ENCODE peak calls at places on chromosomes 4 and X, in ten cellular contexts. E is PC-3; J is CD4-positive, alpha-beta T cell; X is suprapubic skin; Y is GM13977; S is neural crest cell; I is uterus; N is lower lobe of right lung; V is CD8-positive, alpha-beta T cell; B is HL-60. Z is an unnamed sample.

GRCh38 chr4:70138751-70139150 is 15.3 kb upstream of the PRR27 start:
- DNase-seq in E (no peak), J (no peak), X (no peak), Y (no peak), S (no peak), I (no peak), N (no peak), V (no peak), B (no peak), Z (no peak)

GRCh38 chr4:48931459-48931858 is 24.9 kb upstream of the OCIAD2 start:
- DNase-seq in E (no peak), J (no peak), X (no peak), Y (no peak), S (no peak), I (no peak), N (no peak), V (no peak), B (no peak), Z (no peak)

GRCh38 chr4:131534944-131535640 is 1614.0 kb upstream of the PCDH10 start:
- DNase-seq in E (no peak), J (no peak), X (no peak), Y (no peak), S (no peak), I (no peak), N (no peak), V (no peak), B (no peak), Z (no peak)

GRCh38 chrX:68375803-68376202 is 57.5 kb downstream of the OPHN1 start:
- DNase-seq in E (peak), J (no peak), X (no peak), Y (no peak), S (no peak), I (no peak), N (no peak), V (no peak), B (no peak), Z (no peak)

GRCh38 chr4:150217192-150217591 is 138.9 kb downstream of the DCLK2 start:
- DNase-seq in E (peak), J (no peak), X (no peak), Y (no peak), S (no peak), I (no peak), N (no peak), V (no peak), B (no peak), Z (no peak)

GRCh38 chr4:122524176-122524575 is 67.7 kb upstream of the IL2 start:
- DNase-seq in E (no peak), J (no peak), X (no peak), Y (no peak), S (no peak), I (no peak), N (no peak), V (no peak), B (no peak), Z (no peak)

GRCh38 chr4:126583509-126583908 is 1049.2 kb upstream of the INTU start:
- DNase-seq in E (peak), J (no peak), X (no peak), Y (no peak), S (no peak), I (no peak), N (no peak), V (no peak), B (no peak), Z (no peak)

GRCh38 chrX:151702021-151702714 is 6.9 kb downstream of the PRRG3 start:
- DNase-seq in E (no peak), J (no peak), X (no peak), Y (no peak), S (no peak), I (no peak), N (no peak), V (no peak), B (no peak), Z (no peak)

GRCh38 chrX:41885724-41886123 is 37.6 kb downstream of the CASK start:
- DNase-seq in E (no peak), J (no peak), X (no peak), Y (no peak), S (no peak), I (no peak), N (no peak), V (no peak), B (no peak), Z (no peak)

GRCh38 chr4:83125738-83126141 is 11.2 kb upstream of the PLAC8 start:
- DNase-seq in E (peak), J (peak), X (no peak), Y (no peak), S (no peak), I (no peak), N (no peak), V (peak), B (no peak), Z (no peak)

GRCh38 chr4:5878359-5878758 is 14.5 kb downstream of the CRMP1 start:
- DNase-seq in E (no peak), J (no peak), X (no peak), Y (no peak), S (no peak), I (no peak), N (no peak), V (no peak), B (no peak), Z (no peak)

GRCh38 chr4:189083769-189084168 is 856.9 kb upstream of the FRG1 start:
- DNase-seq in E (no peak), J (no peak), X (no peak), Y (no peak), S (no peak), I (no peak), N (no peak), V (no peak), B (peak), Z (no peak)

GRCh38 chr4:112968456-112969159 is 80.8 kb upstream of the ANK2 start:
- DNase-seq in E (peak), J (no peak), X (no peak), Y (no peak), S (no peak), I (no peak), N (no peak), V (no peak), B (no peak), Z (no peak)

GRCh38 chr4:184453402-184454160 is 20.8 kb downstream of the IRF2 start:
- DNase-seq in E (peak), J (peak), X (no peak), Y (peak), S (no peak), I (no peak), N (no peak), V (peak), B (no peak), Z (no peak)

GRCh38 chrX:9525511-9526248 is 60.8 kb downstream of the TBL1X start:
- DNase-seq in E (no peak), J (no peak), X (no peak), Y (no peak), S (peak), I (no peak), N (no peak), V (peak), B (no peak), Z (no peak)

GRCh38 chrX:37371578-37371981 is 22.4 kb downstream of the PRRG1 start:
- DNase-seq in E (no peak), J (no peak), X (no peak), Y (no peak), S (no peak), I (no peak), N (no peak), V (no peak), B (no peak), Z (no peak)

GRCh38 chrX:22220941-22221340 is 51.8 kb upstream of the CBLL2 start:
- DNase-seq in E (peak), J (no peak), X (no peak), Y (no peak), S (no peak), I (no peak), N (no peak), V (no peak), B (no peak), Z (no peak)

GRCh38 chr4:150781108-150781663 is 199.2 kb downstream of the MAB21L2 start:
- DNase-seq in E (no peak), J (no peak), X (no peak), Y (no peak), S (no peak), I (no peak), N (no peak), V (no peak), B (no peak), Z (no peak)

GRCh38 chr4:144734522-144734921 is 88.6 kb downstream of the HHIP start:
- DNase-seq in E (peak), J (no peak), X (no peak), Y (no peak), S (no peak), I (no peak), N (no peak), V (no peak), B (no peak), Z (no peak)

GRCh38 chr4:143336828-143337599 is at the start of gene GAB1:
- DNase-seq in E (peak), J (no peak), X (peak), Y (peak), S (peak), I (peak), N (peak), V (peak), B (no peak), Z (peak)

GRCh38 chrX:69197690-69198089 is 32.4 kb upstream of the PJA1 start:
- DNase-seq in E (no peak), J (no peak), X (no peak), Y (no peak), S (no peak), I (no peak), N (no peak), V (no peak), B (no peak), Z (no peak)

GRCh38 chr4:128006592-128006991 is 41.4 kb downstream of the ABHD18 start:
- DNase-seq in E (no peak), J (no peak), X (no peak), Y (no peak), S (no peak), I (no peak), N (no peak), V (no peak), B (no peak), Z (no peak)

GRCh38 chr4:40309250-40309774 is 25.8 kb upstream of the CHRNA9 start:
- DNase-seq in E (peak), J (peak), X (peak), Y (peak), S (peak), I (peak), N (peak), V (peak), B (peak), Z (no peak)

GRCh38 chr4:140130677-140131076 is 23.3 kb downstream of the MAML3 start:
- DNase-seq in E (peak), J (no peak), X (no peak), Y (no peak), S (no peak), I (no peak), N (no peak), V (no peak), B (peak), Z (no peak)

GRCh38 chr4:147492761-147493160 is 11.9 kb downstream of the EDNRA start:
- DNase-seq in E (no peak), J (no peak), X (no peak), Y (no peak), S (no peak), I (peak), N (no peak), V (no peak), B (no peak), Z (no peak)

GRCh38 chrX:77298296-77298695 is 148.9 kb upstream of the FGF16 start:
- DNase-seq in E (peak), J (no peak), X (no peak), Y (no peak), S (no peak), I (no peak), N (no peak), V (no peak), B (no peak), Z (no peak)

GRCh38 chr4:122329876-122330595 is 48.8 kb upstream of the ADAD1 start:
- DNase-seq in E (peak), J (no peak), X (no peak), Y (no peak), S (no peak), I (no peak), N (no peak), V (no peak), B (no peak), Z (no peak)

GRCh38 chrX:101823236-101823635 is 108.6 kb downstream of the ZMAT1 start:
- DNase-seq in E (no peak), J (no peak), X (no peak), Y (no peak), S (no peak), I (no peak), N (no peak), V (no peak), B (no peak), Z (no peak)

GRCh38 chr4:144449623-144450022 is 196.3 kb upstream of the HHIP start:
- DNase-seq in E (peak), J (no peak), X (peak), Y (no peak), S (no peak), I (no peak), N (no peak), V (no peak), B (no peak), Z (no peak)

GRCh38 chr4:123619326-123619725 is 222.7 kb downstream of the SPRY1 start:
- DNase-seq in E (no peak), J (no peak), X (no peak), Y (no peak), S (no peak), I (no peak), N (no peak), V (no peak), B (no peak), Z (no peak)

GRCh38 chrX:134186362-134187121 is 50.4 kb upstream of the CCDC160 start:
- DNase-seq in E (peak), J (peak), X (no peak), Y (no peak), S (no peak), I (no peak), N (no peak), V (peak), B (no peak), Z (no peak)

GRCh38 chr4:5019274-5019673 is at the start of gene CYTL1:
- DNase-seq in E (no peak), J (no peak), X (no peak), Y (no peak), S (peak), I (no peak), N (no peak), V (no peak), B (no peak), Z (no peak)

GRCh38 chr4:85448880-85449763 is 25.8 kb upstream of the ARHGAP24 start:
- DNase-seq in E (no peak), J (no peak), X (no peak), Y (no peak), S (no peak), I (no peak), N (no peak), V (no peak), B (no peak), Z (no peak)

GRCh38 chr4:6180841-6181631 is 19.3 kb downstream of the JAKMIP1 start:
- DNase-seq in E (no peak), J (peak), X (no peak), Y (peak), S (no peak), I (no peak), N (no peak), V (peak), B (no peak), Z (no peak)

GRCh38 chrX:274904-275475 is 6.2 kb upstream of the PLCXD1 start:
- DNase-seq in E (no peak), J (no peak), X (no peak), Y (no peak), S (peak), I (no peak), N (peak), V (no peak), B (peak), Z (peak)

GRCh38 chr4:10582059-10582686 is 102.4 kb downstream of the CLNK start:
- DNase-seq in E (peak), J (no peak), X (no peak), Y (no peak), S (peak), I (no peak), N (no peak), V (peak), B (peak), Z (no peak)

GRCh38 chr4:6020633-6021032 is 2.4 kb upstream of the C4orf50 start:
- DNase-seq in E (no peak), J (no peak), X (no peak), Y (no peak), S (no peak), I (no peak), N (no peak), V (no peak), B (no peak), Z (peak)

GRCh38 chr4:81665050-81665449 is 193.3 kb upstream of the RASGEF1B start:
- DNase-seq in E (no peak), J (no peak), X (no peak), Y (no peak), S (no peak), I (no peak), N (no peak), V (no peak), B (no peak), Z (no peak)

GRCh38 chr4:55742655-55743191 is 76.9 kb upstream of the EXOC1L start:
- DNase-seq in E (peak), J (no peak), X (no peak), Y (no peak), S (no peak), I (no peak), N (no peak), V (no peak), B (no peak), Z (no peak)

DNA sequence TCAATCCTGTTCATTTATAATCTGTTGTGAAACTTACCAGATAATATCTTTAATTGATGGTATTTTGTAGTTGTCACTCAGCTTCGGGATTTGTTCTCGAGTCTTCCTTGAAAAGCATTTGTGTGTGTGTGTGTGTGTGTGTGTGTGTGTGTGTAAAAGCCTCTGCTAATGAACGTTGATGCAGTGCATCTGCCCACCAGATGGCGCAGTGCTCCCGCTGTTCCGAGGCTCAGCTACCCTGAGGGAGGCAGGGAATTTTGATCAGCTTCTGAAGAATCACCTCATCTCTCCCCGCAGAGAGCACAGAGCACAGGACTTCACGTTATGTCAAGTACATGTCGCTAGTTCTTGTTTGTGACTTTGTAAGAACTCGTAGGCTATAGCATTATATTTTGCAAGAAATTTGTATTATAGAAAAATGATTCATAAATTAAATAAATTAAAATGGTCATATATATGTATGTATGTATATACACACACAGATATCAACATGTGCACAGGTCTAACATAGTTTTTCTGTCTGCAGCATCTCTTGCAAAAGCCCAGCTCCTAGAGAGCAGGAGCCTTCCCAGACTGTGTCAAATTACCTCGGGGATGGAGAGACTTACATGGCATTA is 316.7 kb upstream of the IGFBP7 start:
- DNase-seq in E (peak), J (no peak), X (no peak), Y (peak), S (peak), I (no peak), N (peak), V (no peak), B (peak), Z (no peak)
- TF ChIP-seq CTCF in E (peak), J (no peak), X (no peak), Y (peak), S (peak), I (peak), N (peak), V (no peak), B (peak), Z (peak)

GRCh38 chrX:109658391-109658790 is 33.4 kb upstream of the KCNE5 start:
- DNase-seq in E (no peak), J (no peak), X (no peak), Y (no peak), S (no peak), I (no peak), N (no peak), V (no peak), B (no peak), Z (no peak)
- TF ChIP-seq CTCF in E (no peak), J (no peak), X (no peak), Y (no peak), S (no peak), I (no peak), N (no peak), V (no peak), B (no peak), Z (no peak)

GRCh38 chr4:99209671-99210070 is 9.4 kb downstream of the ADH6 start:
- DNase-seq in E (no peak), J (no peak), X (no peak), Y (no peak), S (no peak), I (no peak), N (no peak), V (no peak), B (no peak), Z (no peak)

GRCh38 chr4:99207911-99208718 is 10.9 kb downstream of the ADH6 start:
- DNase-seq in E (no peak), J (no peak), X (no peak), Y (no peak), S (no peak), I (no peak), N (no peak), V (no peak), B (no peak), Z (no peak)

GRCh38 chr4:99207069-99207743 is 11.8 kb downstream of the ADH6 start:
- DNase-seq in E (no peak), J (no peak), X (no peak), Y (no peak), S (no peak), I (no peak), N (no peak), V (no peak), B (no peak), Z (no peak)

GRCh38 chr4:99208719-99209075 is 10.3 kb downstream of the ADH6 start:
- DNase-seq in E (no peak), J (no peak), X (no peak), Y (no peak), S (no peak), I (no peak), N (no peak), V (no peak), B (no peak), Z (no peak)

GRCh38 chr4:99210789-99211188 is 8.3 kb downstream of the ADH6 start:
- DNase-seq in E (no peak), J (no peak), X (no peak), Y (no peak), S (no peak), I (no peak), N (no peak), V (no peak), B (no peak), Z (no peak)
- TF ChIP-seq CTCF in E (no peak), J (no peak), X (no peak), Y (no peak), S (no peak), I (no peak), N (no peak), V (no peak), B (no peak), Z (no peak)

DNA sequence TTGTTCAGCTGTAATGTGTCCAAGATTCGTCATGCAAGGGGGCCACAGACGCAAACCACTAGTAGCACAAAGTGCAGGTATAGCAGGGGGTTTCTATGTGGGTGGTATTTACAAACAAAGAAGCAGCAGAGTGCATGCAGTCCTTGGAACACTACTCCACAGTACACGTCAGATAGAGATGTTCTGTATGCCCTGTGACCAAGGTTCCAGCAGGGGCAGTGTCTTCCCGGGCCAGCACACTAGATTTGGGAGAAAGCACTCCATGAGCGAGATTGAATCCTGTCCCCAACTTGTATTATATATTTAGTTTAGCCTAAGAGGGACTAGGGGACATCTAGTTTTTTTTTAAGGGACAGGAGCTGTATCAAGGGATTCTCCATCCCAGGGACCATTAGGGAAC is 54.4 kb upstream of the ESX1 start:
- DNase-seq in E (peak), J (no peak), X (no peak), Y (no peak), S (no peak), I (no peak), N (no peak), V (no peak), B (no peak), Z (no peak)
- TF ChIP-seq CTCF in E (peak), J (no peak), X (no peak), Y (no peak), S (no peak), I (no peak), N (no peak), V (no peak), B (no peak), Z (no peak)

DNA sequence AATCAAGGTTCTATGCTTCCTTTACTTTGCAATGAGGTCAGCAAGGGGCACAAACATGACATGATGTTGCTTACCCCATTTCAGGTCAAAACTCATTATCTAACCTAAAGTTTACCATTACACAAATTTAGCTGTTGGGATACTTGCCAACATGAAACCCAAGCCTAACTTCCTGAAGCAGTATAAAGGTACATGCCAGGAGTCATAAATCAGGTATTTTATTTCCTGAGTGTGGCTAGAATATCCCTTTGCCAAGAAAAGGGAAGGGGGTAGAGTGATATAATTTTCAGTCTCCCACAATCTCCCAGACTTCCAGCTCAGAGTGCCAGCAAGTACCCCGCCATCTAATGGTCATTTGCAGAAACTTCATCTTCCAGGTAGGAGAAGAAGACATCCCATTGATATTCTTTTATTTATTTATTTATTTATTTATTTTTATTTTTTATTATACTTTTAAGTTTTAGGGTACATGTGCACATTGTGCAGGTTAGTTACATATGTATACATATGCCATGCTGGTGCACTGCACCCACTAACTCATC is 136.6 kb downstream of the NEXMIF start:
- DNase-seq in E (peak), J (no peak), X (no peak), Y (no peak), S (no peak), I (no peak), N (no peak), V (no peak), B (no peak), Z (no peak)
- TF ChIP-seq CTCF in E (no peak), J (no peak), X (no peak), Y (no peak), S (peak), I (no peak), N (no peak), V (no peak), B (no peak), Z (no peak)

GRCh38 chr4:165016971-165017370 is 14.8 kb upstream of the TRIM60 start:
- DNase-seq in E (peak), J (no peak), X (no peak), Y (no peak), S (no peak), I (no peak), N (no peak), V (no peak), B (no peak), Z (no peak)
- TF ChIP-seq CTCF in E (peak), J (no peak), X (no peak), Y (peak), S (peak), I (no peak), N (no peak), V (no peak), B (no peak), Z (peak)

Z was measured in chondrocyte.